ENCODE peak calls at places on chromosome 14, in nine cellular contexts. One of them, this sample, is unnamed.

GRCh38 chr14:103023881-103024473 is 33.4 kb downstream of the CDC42BPB start:
- DNase-seq in endothelial cell: peak
- DNase-seq in bronchial epithelial cell: peak
- DNase-seq in lung: no peak
- DNase-seq in foreskin fibroblast: peak
- DNase-seq in HFFc6: peak
- DNase-seq in IMR-90: peak
- DNase-seq in right atrium auricular region: no peak
- DNase-seq in GM12865: no peak
- DNase-seq in this sample: no peak

GRCh38 chr14:104984056-104984894 is 1.3 kb upstream of the CLBA1 start:
- DNase-seq in endothelial cell: no peak
- DNase-seq in bronchial epithelial cell: no peak
- DNase-seq in lung: no peak
- DNase-seq in foreskin fibroblast: no peak
- DNase-seq in HFFc6: no peak
- DNase-seq in IMR-90: no peak
- DNase-seq in right atrium auricular region: no peak
- DNase-seq in GM12865: no peak
- DNase-seq in this sample: no peak

GRCh38 chr14:103600503-103600902 is 28.5 kb upstream of the KLC1 start:
- DNase-seq in endothelial cell: no peak
- DNase-seq in bronchial epithelial cell: no peak
- DNase-seq in lung: no peak
- DNase-seq in foreskin fibroblast: no peak
- DNase-seq in HFFc6: no peak
- DNase-seq in IMR-90: no peak
- DNase-seq in right atrium auricular region: no peak
- DNase-seq in GM12865: no peak
- DNase-seq in this sample: no peak

GRCh38 chr14:105196228-105196960 is 15.3 kb upstream of the NUDT14 start:
- DNase-seq in endothelial cell: peak
- DNase-seq in bronchial epithelial cell: no peak
- DNase-seq in lung: no peak
- DNase-seq in foreskin fibroblast: no peak
- DNase-seq in HFFc6: no peak
- DNase-seq in IMR-90: no peak
- DNase-seq in right atrium auricular region: no peak
- DNase-seq in GM12865: no peak
- DNase-seq in this sample: no peak

GRCh38 chr14:92093320-92093719 is 13.1 kb downstream of the ATXN3 start:
- DNase-seq in endothelial cell: no peak
- DNase-seq in bronchial epithelial cell: no peak
- DNase-seq in lung: no peak
- DNase-seq in foreskin fibroblast: peak
- DNase-seq in HFFc6: no peak
- DNase-seq in IMR-90: no peak
- DNase-seq in right atrium auricular region: no peak
- DNase-seq in GM12865: no peak
- DNase-seq in this sample: no peak

GRCh38 chr14:105473677-105474477 is 744 bp upstream of the CRIP2 start:
- DNase-seq in endothelial cell: peak
- DNase-seq in bronchial epithelial cell: peak
- DNase-seq in lung: peak
- DNase-seq in foreskin fibroblast: peak
- DNase-seq in HFFc6: peak
- DNase-seq in IMR-90: peak
- DNase-seq in right atrium auricular region: peak
- DNase-seq in GM12865: no peak
- DNase-seq in this sample: peak

GRCh38 chr14:70289138-70289537 is 70.3 kb downstream of the COX16 start:
- DNase-seq in endothelial cell: no peak
- DNase-seq in bronchial epithelial cell: no peak
- DNase-seq in lung: no peak
- DNase-seq in foreskin fibroblast: no peak
- DNase-seq in HFFc6: no peak
- DNase-seq in IMR-90: no peak
- DNase-seq in right atrium auricular region: no peak
- DNase-seq in GM12865: peak
- DNase-seq in this sample: no peak

GRCh38 chr14:105993814-105994213 is 467.4 kb downstream of the TMEM121 start:
- DNase-seq in endothelial cell: no peak
- DNase-seq in bronchial epithelial cell: no peak
- DNase-seq in lung: no peak
- DNase-seq in foreskin fibroblast: no peak
- DNase-seq in HFFc6: no peak
- DNase-seq in IMR-90: no peak
- DNase-seq in right atrium auricular region: no peak
- DNase-seq in GM12865: no peak
- DNase-seq in this sample: no peak

GRCh38 chr14:100677925-100678765 is 48.5 kb upstream of the DLK1 start:
- DNase-seq in endothelial cell: no peak
- DNase-seq in bronchial epithelial cell: no peak
- DNase-seq in lung: no peak
- DNase-seq in foreskin fibroblast: peak
- DNase-seq in HFFc6: peak
- DNase-seq in IMR-90: peak
- DNase-seq in right atrium auricular region: no peak
- DNase-seq in GM12865: no peak
- DNase-seq in this sample: no peak

GRCh38 chr14:100681111-100681510 is 45.6 kb upstream of the DLK1 start:
- DNase-seq in endothelial cell: no peak
- DNase-seq in bronchial epithelial cell: no peak
- DNase-seq in lung: no peak
- DNase-seq in foreskin fibroblast: no peak
- DNase-seq in HFFc6: no peak
- DNase-seq in IMR-90: no peak
- DNase-seq in right atrium auricular region: no peak
- DNase-seq in GM12865: no peak
- DNase-seq in this sample: no peak

GRCh38 chr14:100679170-100679569 is 47.5 kb upstream of the DLK1 start:
- DNase-seq in endothelial cell: no peak
- DNase-seq in bronchial epithelial cell: no peak
- DNase-seq in lung: no peak
- DNase-seq in foreskin fibroblast: no peak
- DNase-seq in HFFc6: no peak
- DNase-seq in IMR-90: no peak
- DNase-seq in right atrium auricular region: no peak
- DNase-seq in GM12865: no peak
- DNase-seq in this sample: no peak

GRCh38 chr14:100680439-100681051 is 46.1 kb upstream of the DLK1 start:
- DNase-seq in endothelial cell: no peak
- DNase-seq in bronchial epithelial cell: no peak
- DNase-seq in lung: no peak
- DNase-seq in foreskin fibroblast: peak
- DNase-seq in HFFc6: peak
- DNase-seq in IMR-90: no peak
- DNase-seq in right atrium auricular region: no peak
- DNase-seq in GM12865: no peak
- DNase-seq in this sample: no peak

DNA sequence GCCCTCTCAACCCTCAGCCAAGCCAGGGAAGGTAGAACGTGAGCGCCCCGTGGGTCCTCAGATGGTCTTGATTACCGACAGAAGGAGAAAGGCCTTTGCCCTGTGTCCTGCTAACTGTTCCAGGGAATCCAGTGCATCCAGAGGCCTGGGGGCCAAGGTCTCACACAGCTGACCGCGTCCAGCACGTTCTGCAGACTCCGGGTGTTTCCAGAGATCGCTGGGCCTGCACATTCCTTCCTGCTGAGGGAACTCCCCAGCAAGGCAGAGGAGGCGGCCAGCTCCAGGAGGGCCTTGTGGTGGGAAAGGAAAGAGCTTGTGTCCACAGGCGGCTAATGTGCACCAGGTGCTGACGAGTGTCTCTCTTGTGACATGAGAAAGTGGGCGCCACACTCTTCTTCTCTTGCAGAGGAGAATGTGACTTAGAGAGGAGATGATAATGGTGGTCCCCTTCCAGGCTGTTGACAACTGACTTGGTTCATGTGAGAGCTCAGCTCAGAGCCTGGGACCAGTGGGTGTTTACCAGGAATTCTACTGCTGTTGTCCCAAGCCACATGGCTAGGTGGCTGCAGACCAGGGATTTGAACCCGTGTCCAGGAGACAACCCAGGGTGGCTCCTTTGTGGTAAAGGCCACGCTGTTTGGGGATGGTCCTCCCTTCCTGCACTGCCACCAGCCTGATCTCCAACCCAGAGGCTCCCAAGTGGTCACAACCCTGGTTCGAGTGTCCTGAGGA is 46.8 kb upstream of the DLK1 start:
- DNase-seq in endothelial cell: no peak
- DNase-seq in bronchial epithelial cell: no peak
- DNase-seq in lung: peak
- DNase-seq in foreskin fibroblast: peak
- DNase-seq in HFFc6: peak
- DNase-seq in IMR-90: peak
- DNase-seq in right atrium auricular region: no peak
- DNase-seq in GM12865: no peak
- DNase-seq in this sample: no peak
- TF ChIP-seq CTCF in endothelial cell: no peak
- TF ChIP-seq CTCF in bronchial epithelial cell: no peak
- TF ChIP-seq CTCF in lung: no peak
- TF ChIP-seq CTCF in foreskin fibroblast: peak
- TF ChIP-seq CTCF in HFFc6: peak
- TF ChIP-seq CTCF in IMR-90: peak
- TF ChIP-seq CTCF in right atrium auricular region: no peak
- TF ChIP-seq CTCF in GM12865: no peak
- TF ChIP-seq CTCF in this sample: no peak

GRCh38 chr14:76280221-76280620 is 95.7 kb upstream of the ESRRB start:
- DNase-seq in endothelial cell: no peak
- DNase-seq in bronchial epithelial cell: no peak
- DNase-seq in lung: no peak
- DNase-seq in foreskin fibroblast: no peak
- DNase-seq in HFFc6: no peak
- DNase-seq in IMR-90: no peak
- DNase-seq in right atrium auricular region: peak
- DNase-seq in GM12865: no peak
- DNase-seq in this sample: no peak
- TF ChIP-seq CTCF in endothelial cell: no peak
- TF ChIP-seq CTCF in bronchial epithelial cell: no peak
- TF ChIP-seq CTCF in lung: no peak
- TF ChIP-seq CTCF in foreskin fibroblast: no peak
- TF ChIP-seq CTCF in HFFc6: no peak
- TF ChIP-seq CTCF in IMR-90: no peak
- TF ChIP-seq CTCF in right atrium auricular region: no peak
- TF ChIP-seq CTCF in GM12865: no peak
- TF ChIP-seq CTCF in this sample: no peak

GRCh38 chr14:88385212-88386101 is at the start of gene SPATA7:
- DNase-seq in endothelial cell: peak
- DNase-seq in bronchial epithelial cell: peak
- DNase-seq in lung: peak
- DNase-seq in foreskin fibroblast: peak
- DNase-seq in HFFc6: peak
- DNase-seq in IMR-90: peak
- DNase-seq in right atrium auricular region: peak
- DNase-seq in GM12865: peak
- DNase-seq in this sample: peak

GRCh38 chr14:88379706-88380343 is 5.6 kb upstream of the SPATA7 start:
- DNase-seq in endothelial cell: no peak
- DNase-seq in bronchial epithelial cell: no peak
- DNase-seq in lung: no peak
- DNase-seq in foreskin fibroblast: no peak
- DNase-seq in HFFc6: no peak
- DNase-seq in IMR-90: no peak
- DNase-seq in right atrium auricular region: no peak
- DNase-seq in GM12865: no peak
- DNase-seq in this sample: no peak

GRCh38 chr14:88386395-88386794 is 938 bp downstream of the SPATA7 start:
- DNase-seq in endothelial cell: no peak
- DNase-seq in bronchial epithelial cell: no peak
- DNase-seq in lung: no peak
- DNase-seq in foreskin fibroblast: no peak
- DNase-seq in HFFc6: no peak
- DNase-seq in IMR-90: no peak
- DNase-seq in right atrium auricular region: no peak
- DNase-seq in GM12865: peak
- DNase-seq in this sample: no peak

GRCh38 chr14:88384653-88385205 is 728 bp upstream of the SPATA7 start:
- DNase-seq in endothelial cell: no peak
- DNase-seq in bronchial epithelial cell: peak
- DNase-seq in lung: no peak
- DNase-seq in foreskin fibroblast: no peak
- DNase-seq in HFFc6: no peak
- DNase-seq in IMR-90: no peak
- DNase-seq in right atrium auricular region: no peak
- DNase-seq in GM12865: no peak
- DNase-seq in this sample: no peak

DNA sequence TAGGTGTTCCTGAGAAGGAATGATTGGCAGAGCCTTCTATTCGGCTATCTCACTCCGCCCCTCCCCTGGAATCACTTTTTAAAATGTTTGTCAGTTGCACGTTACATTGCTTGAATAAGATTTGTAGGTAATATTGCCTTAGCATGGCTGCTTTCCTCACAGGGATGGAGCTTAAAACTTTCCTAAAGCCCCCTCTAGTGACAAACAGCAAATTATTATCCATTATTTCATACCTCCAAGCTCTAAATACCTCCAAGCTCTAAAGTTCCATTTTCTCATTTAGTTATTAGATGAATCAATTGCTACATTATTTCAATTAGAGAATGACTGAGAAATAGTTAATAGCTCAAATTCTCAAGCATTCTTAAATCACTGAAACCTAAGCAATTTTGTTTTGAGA is 5.1 kb upstream of the SPATA7 start:
- DNase-seq in endothelial cell: no peak
- DNase-seq in bronchial epithelial cell: peak
- DNase-seq in lung: no peak
- DNase-seq in foreskin fibroblast: no peak
- DNase-seq in HFFc6: no peak
- DNase-seq in IMR-90: peak
- DNase-seq in right atrium auricular region: no peak
- DNase-seq in GM12865: no peak
- DNase-seq in this sample: no peak
- TF ChIP-seq CTCF in endothelial cell: no peak
- TF ChIP-seq CTCF in bronchial epithelial cell: peak
- TF ChIP-seq CTCF in lung: no peak
- TF ChIP-seq CTCF in foreskin fibroblast: peak
- TF ChIP-seq CTCF in HFFc6: peak
- TF ChIP-seq CTCF in IMR-90: peak
- TF ChIP-seq CTCF in right atrium auricular region: peak
- TF ChIP-seq CTCF in GM12865: no peak
- TF ChIP-seq CTCF in this sample: no peak

GRCh38 chr14:79544671-79545070 is 666.6 kb downstream of the DIO2 start:
- DNase-seq in endothelial cell: no peak
- DNase-seq in bronchial epithelial cell: no peak
- DNase-seq in lung: no peak
- DNase-seq in foreskin fibroblast: no peak
- DNase-seq in HFFc6: peak
- DNase-seq in IMR-90: peak
- DNase-seq in right atrium auricular region: no peak
- DNase-seq in GM12865: no peak
- DNase-seq in this sample: no peak

GRCh38 chr14:79543348-79543747 is 668.0 kb downstream of the DIO2 start:
- DNase-seq in endothelial cell: no peak
- DNase-seq in bronchial epithelial cell: no peak
- DNase-seq in lung: no peak
- DNase-seq in foreskin fibroblast: no peak
- DNase-seq in HFFc6: no peak
- DNase-seq in IMR-90: no peak
- DNase-seq in right atrium auricular region: no peak
- DNase-seq in GM12865: no peak
- DNase-seq in this sample: no peak

GRCh38 chr14:79540394-79540793 is 670.9 kb downstream of the DIO2 start:
- DNase-seq in endothelial cell: no peak
- DNase-seq in bronchial epithelial cell: peak
- DNase-seq in lung: no peak
- DNase-seq in foreskin fibroblast: no peak
- DNase-seq in HFFc6: no peak
- DNase-seq in IMR-90: no peak
- DNase-seq in right atrium auricular region: no peak
- DNase-seq in GM12865: no peak
- DNase-seq in this sample: no peak

GRCh38 chr14:79542121-79542520 is 669.2 kb downstream of the DIO2 start:
- DNase-seq in endothelial cell: no peak
- DNase-seq in bronchial epithelial cell: no peak
- DNase-seq in lung: no peak
- DNase-seq in foreskin fibroblast: no peak
- DNase-seq in HFFc6: no peak
- DNase-seq in IMR-90: no peak
- DNase-seq in right atrium auricular region: no peak
- DNase-seq in GM12865: no peak
- DNase-seq in this sample: no peak

DNA sequence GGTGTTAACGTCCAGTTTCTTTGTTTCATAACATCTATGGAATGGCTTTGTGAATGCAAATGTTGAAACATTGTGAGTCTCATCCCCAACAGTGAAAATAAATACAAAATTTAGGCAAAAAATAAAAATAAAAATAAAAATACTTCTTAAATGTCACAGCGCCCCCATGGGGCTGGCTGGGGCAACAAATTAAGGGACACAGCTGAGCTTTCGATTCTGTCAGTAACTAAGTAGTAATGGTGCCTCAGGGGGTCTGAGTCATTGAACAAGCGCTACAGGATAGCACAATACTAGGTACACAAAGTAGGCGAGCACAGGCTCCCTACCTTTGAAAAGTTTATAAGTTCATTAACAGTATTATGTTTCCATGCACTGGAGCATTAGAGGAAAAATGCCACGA is 667.3 kb downstream of the DIO2 start:
- DNase-seq in endothelial cell: peak
- DNase-seq in bronchial epithelial cell: peak
- DNase-seq in lung: no peak
- DNase-seq in foreskin fibroblast: peak
- DNase-seq in HFFc6: peak
- DNase-seq in IMR-90: peak
- DNase-seq in right atrium auricular region: no peak
- DNase-seq in GM12865: peak
- DNase-seq in this sample: no peak
- TF ChIP-seq CTCF in endothelial cell: peak
- TF ChIP-seq CTCF in bronchial epithelial cell: peak
- TF ChIP-seq CTCF in lung: no peak
- TF ChIP-seq CTCF in foreskin fibroblast: peak
- TF ChIP-seq CTCF in HFFc6: peak
- TF ChIP-seq CTCF in IMR-90: peak
- TF ChIP-seq CTCF in right atrium auricular region: no peak
- TF ChIP-seq CTCF in GM12865: peak
- TF ChIP-seq CTCF in this sample: no peak

This sample was measured in omental fat pad.